ENCODE peak calls at places on chromosomes 12 and 14, in six cellular contexts. U is H9, B is astrocyte, E is OCI-LY7, T is IMR-90, Y is PC-9. Q is an unnamed sample.

GRCh38 chr14:88849717-88850116 is 25.3 kb downstream of the TTC8 start:
- DNase-seq in Y (no peak), E (no peak), B (no peak), U (no peak), T (no peak), Q (no peak)

GRCh38 chr12:62933871-62934798 is 815 bp downstream of the PPM1H start:
- DNase-seq in Y (peak), T (peak), U (peak), E (peak), B (peak), Q (peak)

GRCh38 chr14:61560323-61560722 is 135.0 kb upstream of the HIF1A start:
- DNase-seq in B (no peak), U (no peak), T (peak), Y (no peak), E (no peak), Q (peak)

GRCh38 chr12:129870146-129870545 is 33.7 kb downstream of the TMEM132D start:
- DNase-seq in Y (no peak), E (no peak), T (no peak), B (no peak), U (no peak), Q (no peak)

GRCh38 chr12:124759841-124760508 is 103.7 kb downstream of the SCARB1 start:
- DNase-seq in B (peak), T (no peak), U (no peak), Y (peak), E (no peak), Q (no peak)

GRCh38 chr14:99596071-99596627 is 7.9 kb downstream of the CCDC85C start:
- DNase-seq in U (no peak), E (no peak), T (no peak), B (no peak), Y (no peak), Q (peak)

GRCh38 chr14:60490270-60490669 is 4.4 kb upstream of the C14orf39 start:
- DNase-seq in Y (no peak), T (no peak), B (no peak), E (no peak), U (no peak), Q (no peak)

GRCh38 chr12:42124764-42125371 is 19.8 kb downstream of the GXYLT1 start:
- DNase-seq in B (no peak), T (no peak), E (no peak), Y (no peak), U (no peak), Q (no peak)

GRCh38 chr12:68933564-68933893 is 558 bp upstream of the CPM start:
- DNase-seq in B (no peak), E (no peak), Y (no peak), U (no peak), T (no peak), Q (no peak)

GRCh38 chr14:51481643-51482042 is 170.1 kb upstream of the FRMD6 start:
- DNase-seq in T (no peak), B (no peak), Y (no peak), E (no peak), U (no peak), Q (no peak)

GRCh38 chr12:67705394-67706370 is 57.1 kb downstream of the DYRK2 start:
- DNase-seq in Y (no peak), U (no peak), T (peak), B (peak), E (no peak), Q (peak)

GRCh38 chr12:50222275-50222783 is 55.2 kb upstream of the CERS5 start:
- DNase-seq in Y (no peak), T (peak), B (peak), E (peak), U (peak), Q (no peak)

GRCh38 chr14:103480595-103480994 is 42.0 kb downstream of the CKB start:
- DNase-seq in B (no peak), E (peak), Y (no peak), U (no peak), T (no peak), Q (no peak)

GRCh38 chr12:70724444-70724843 is 87.2 kb upstream of the PTPRB start:
- DNase-seq in E (peak), Y (no peak), U (peak), T (peak), B (no peak), Q (peak)

GRCh38 chr14:85516239-85517112 is 13.5 kb upstream of the FLRT2 start:
- DNase-seq in U (no peak), E (no peak), T (peak), B (peak), Y (no peak), Q (no peak)

GRCh38 chr12:94169966-94170689 is 21.8 kb downstream of the PLXNC1 start:
- DNase-seq in Y (no peak), B (no peak), U (no peak), T (no peak), E (no peak), Q (no peak)

GRCh38 chr12:104656921-104657320 is 200.2 kb downstream of the CHST11 start:
- DNase-seq in E (no peak), U (no peak), T (peak), Y (no peak), B (no peak), Q (no peak)

GRCh38 chr14:23066368-23066767 is 9.0 kb upstream of the CDH24 start:
- DNase-seq in B (no peak), Y (no peak), U (no peak), T (no peak), E (no peak), Q (no peak)

GRCh38 chr14:93688239-93688666 is 100.0 kb downstream of the PRIMA1 start:
- DNase-seq in B (no peak), E (no peak), Y (no peak), T (no peak), U (peak), Q (no peak)

GRCh38 chr12:24304285-24304684 is 354.8 kb upstream of the SOX5 start:
- DNase-seq in Y (no peak), U (no peak), T (no peak), E (no peak), B (no peak), Q (no peak)

GRCh38 chr12:56375598-56376434 is 13.2 kb upstream of the APOF start:
- DNase-seq in T (no peak), Y (no peak), B (no peak), E (peak), U (no peak), Q (no peak)
- H3K4me2 ChIP-seq in T (no peak), Y (no peak), B (no peak), E (peak), U (no peak), Q (no peak)

DNA sequence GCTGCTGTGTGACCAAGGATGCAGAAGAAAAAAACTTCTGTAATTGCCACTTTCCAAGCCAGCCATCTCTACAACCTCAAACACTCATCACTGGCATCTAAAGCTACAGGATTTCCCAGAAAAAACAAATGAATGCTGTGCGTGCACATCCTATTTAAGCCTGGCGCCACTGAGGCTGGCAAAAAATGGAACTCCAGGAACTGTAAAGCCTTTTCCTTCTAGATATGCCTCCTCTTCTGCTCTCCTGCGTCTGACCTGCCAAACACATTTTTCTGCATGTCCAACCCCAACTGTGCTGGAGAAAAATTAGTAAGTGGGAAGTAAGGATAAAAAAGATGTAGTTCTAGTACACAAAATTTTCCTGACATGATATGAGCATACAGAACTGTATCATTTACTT is 184.9 kb downstream of the ITPR2 start:
- DNase-seq in T (no peak), U (no peak), B (peak), Y (no peak), E (no peak), Q (no peak)
- H3K4me2 ChIP-seq in T (no peak), U (no peak), B (peak), Y (no peak), E (no peak), Q (no peak)

GRCh38 chr12:115341442-115341841 is 657.5 kb upstream of the TBX3 start:
- DNase-seq in U (no peak), E (no peak), Y (no peak), T (peak), B (peak), Q (peak)
- H3K4me2 ChIP-seq in U (no peak), E (no peak), Y (no peak), T (no peak), B (peak), Q (peak)

DNA sequence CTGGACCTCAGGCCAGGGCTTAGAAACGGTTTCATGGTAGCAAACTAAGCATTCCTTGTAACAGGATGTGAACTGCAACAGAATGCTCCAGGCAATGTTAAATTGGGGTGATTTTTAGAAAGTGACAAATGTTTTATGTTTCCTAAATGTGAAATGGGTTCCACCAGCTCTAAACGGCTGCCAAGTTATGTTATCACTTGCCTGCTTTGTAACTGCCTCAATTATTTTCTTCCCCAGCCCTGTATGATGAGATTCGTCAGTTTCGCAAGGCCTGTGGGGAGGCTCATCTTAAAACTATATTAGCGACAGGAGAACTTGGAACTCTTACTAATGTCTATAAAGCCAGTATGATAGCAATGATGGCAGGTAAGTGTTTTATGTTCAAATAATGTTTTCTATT is 70.9 kb downstream of the DERA start:
- DNase-seq in E (no peak), T (peak), Y (no peak), B (peak), U (no peak), Q (no peak)
- H3K4me2 ChIP-seq in E (no peak), T (no peak), Y (no peak), B (no peak), U (no peak), Q (no peak)

DNA sequence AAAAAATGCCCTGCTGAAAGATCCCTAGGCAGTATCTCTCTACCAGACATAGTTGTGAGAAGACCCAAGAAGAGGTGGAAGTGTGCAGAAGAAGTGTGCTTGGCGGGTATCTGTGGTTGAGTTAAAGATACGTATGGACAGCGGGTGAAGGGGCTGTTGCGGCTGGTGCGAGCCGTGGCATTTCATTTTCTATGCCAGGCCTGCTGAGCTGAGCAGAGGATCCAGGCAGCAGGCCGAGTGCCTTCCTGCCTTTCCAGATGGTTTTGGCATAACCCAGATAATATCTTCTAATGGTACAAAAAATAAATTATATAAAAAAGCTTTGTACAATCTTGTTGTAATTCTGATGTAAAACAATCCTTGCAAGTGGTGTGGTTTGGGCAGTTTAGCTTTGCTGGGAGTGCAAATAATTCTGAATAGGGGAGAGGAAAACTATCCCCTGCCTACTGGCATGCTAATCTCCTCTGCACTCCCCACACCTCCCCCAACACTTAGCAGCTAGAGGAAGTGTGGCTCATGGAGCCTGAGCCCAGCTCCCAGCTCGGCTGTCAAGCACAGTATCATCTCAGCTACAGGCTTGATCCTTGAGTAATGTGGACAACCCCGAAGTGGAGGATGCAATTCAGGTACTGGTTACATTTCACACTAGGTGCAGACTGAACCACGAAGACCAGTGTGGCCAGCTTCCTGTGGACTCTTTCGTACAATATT is 168.9 kb downstream of the VRK1 start:
- DNase-seq in U (no peak), T (no peak), E (no peak), B (no peak), Y (no peak), Q (no peak)
- H3K4me2 ChIP-seq in U (no peak), T (no peak), E (no peak), B (no peak), Y (no peak), Q (no peak)

GRCh38 chr14:53127151-53127550 is 26.0 kb downstream of the DDHD1 start:
- DNase-seq in U (no peak), Y (no peak), B (no peak), E (no peak), T (no peak), Q (no peak)
- H3K4me2 ChIP-seq in U (no peak), Y (no peak), B (no peak), E (peak), T (peak), Q (no peak)

DNA sequence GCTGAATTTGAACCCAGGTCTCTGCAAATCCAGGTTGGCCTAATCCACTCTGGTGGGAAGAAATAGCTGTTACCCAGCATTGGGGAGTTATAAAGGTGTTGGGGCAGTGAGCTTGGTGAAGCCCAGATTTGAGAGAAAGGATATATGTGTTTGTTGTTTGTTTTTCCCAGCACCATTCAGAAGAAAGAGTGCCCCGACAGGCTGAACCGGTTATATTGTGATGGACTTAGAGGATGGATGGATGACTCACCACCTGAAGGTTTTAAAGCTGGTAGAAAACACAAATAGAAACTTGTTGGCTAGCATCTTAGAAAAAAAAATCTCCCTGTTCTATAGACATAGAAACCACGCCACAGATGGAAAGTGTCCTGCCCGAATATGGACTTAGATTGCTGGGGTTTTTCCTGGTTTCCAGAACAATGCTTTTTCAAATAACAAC is 404.6 kb downstream of the MED13L start:
- DNase-seq in T (no peak), U (peak), E (no peak), B (no peak), Y (peak), Q (no peak)
- H3K4me2 ChIP-seq in T (no peak), U (peak), E (no peak), B (no peak), Y (peak), Q (peak)

DNA sequence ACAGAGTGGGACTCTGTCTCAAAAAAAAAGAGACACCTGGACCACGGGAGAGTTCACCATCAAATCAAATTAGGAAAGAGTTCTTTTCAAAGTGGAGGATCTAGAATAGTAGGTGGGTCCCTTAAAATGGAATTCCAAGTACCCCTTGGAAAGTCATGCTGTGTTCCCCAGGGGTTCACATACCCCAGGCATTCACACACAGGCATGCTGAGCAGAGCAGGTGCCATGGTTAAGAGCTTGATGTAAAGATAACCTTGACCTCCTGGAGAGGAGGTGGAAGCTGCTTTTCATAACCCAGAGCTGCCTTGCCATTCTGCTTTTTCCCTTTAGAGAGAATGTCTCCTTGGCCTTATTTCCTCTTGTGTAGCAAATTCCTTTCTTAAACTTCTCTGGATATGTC is 14.2 kb upstream of the SRSF5 start:
- DNase-seq in T (no peak), B (no peak), U (no peak), E (no peak), Y (no peak), Q (no peak)
- H3K4me2 ChIP-seq in T (no peak), B (no peak), U (no peak), E (no peak), Y (no peak), Q (no peak)